ENCODE peak calls at places on chromosome 7, in ten cellular contexts. H is tibial nerve; P is right atrium auricular region; B is astrocyte of the spinal cord; T is CD8-positive, alpha-beta T cell; A is progenitor cell of endocrine pancreas; I is breast epithelium; J is A673; V is GM12865; L is ovary. X is an unnamed sample.

GRCh38 chr7:102859084-102859798 is 53.6 kb upstream of the LRRC17 start:
- DNase-seq in V (no peak), T (no peak), H (no peak), P (no peak), B (no peak), A (no peak), I (no peak), J (no peak), L (no peak), X (no peak)

GRCh38 chr7:29825750-29826529 is 19.6 kb downstream of the WIPF3 start:
- DNase-seq in L (no peak), I (no peak), A (no peak), T (no peak), B (no peak), H (no peak), V (peak), J (no peak), P (no peak), X (no peak)

GRCh38 chr7:34133983-34134782 is 228.8 kb downstream of the BMPER start:
- DNase-seq in V (peak), A (peak), I (no peak), T (no peak), H (peak), J (peak), P (peak), L (peak), B (peak), X (peak)

GRCh38 chr7:91182819-91183405 is 81.3 kb upstream of the FZD1 start:
- DNase-seq in H (no peak), T (no peak), V (no peak), P (no peak), B (peak), I (no peak), L (no peak), A (no peak), J (no peak), X (no peak)

GRCh38 chr7:107212719-107213118 is 43.9 kb downstream of the HBP1 start:
- DNase-seq in A (no peak), I (no peak), V (no peak), P (no peak), J (no peak), T (no peak), H (no peak), L (no peak), B (no peak), X (peak)

GRCh38 chr7:37977243-37977642 is 56.8 kb downstream of the EPDR1 start:
- DNase-seq in V (no peak), P (no peak), L (no peak), A (no peak), H (no peak), T (no peak), B (no peak), J (no peak), I (no peak), X (peak)

GRCh38 chr7:24573554-24574338 is 494 bp downstream of the PALS2 start:
- DNase-seq in P (peak), A (peak), H (peak), L (peak), V (peak), T (peak), I (peak), J (peak), B (peak), X (peak)

GRCh38 chr7:44432381-44432977 is 58.0 kb downstream of the NUDCD3 start:
- DNase-seq in B (no peak), H (no peak), J (no peak), I (no peak), A (no peak), V (no peak), T (no peak), L (no peak), P (no peak), X (no peak)

GRCh38 chr7:22207724-22208225 is 149.2 kb downstream of the RAPGEF5 start:
- DNase-seq in H (no peak), A (no peak), P (no peak), T (no peak), J (no peak), L (no peak), V (no peak), B (no peak), I (no peak), X (no peak)

GRCh38 chr7:11489280-11489679 is 342.7 kb downstream of the THSD7A start:
- DNase-seq in J (no peak), V (no peak), L (no peak), A (no peak), I (no peak), B (no peak), P (no peak), T (no peak), H (no peak), X (no peak)

GRCh38 chr7:149690688-149691446 is 82.5 kb downstream of the ZNF467 start:
- DNase-seq in A (no peak), H (peak), T (no peak), I (peak), L (no peak), J (peak), B (peak), P (peak), V (peak), X (peak)

GRCh38 chr7:25216837-25217236 is 11.4 kb downstream of the NPVF start:
- DNase-seq in A (no peak), T (no peak), H (no peak), J (peak), V (peak), B (peak), I (no peak), P (no peak), L (no peak), X (peak)

GRCh38 chr7:93016085-93016471 is 101.7 kb downstream of the SAMD9 start:
- DNase-seq in L (no peak), P (no peak), T (no peak), V (no peak), J (peak), I (no peak), A (no peak), H (no peak), B (peak), X (no peak)

GRCh38 chr7:18497800-18498199 is 2.3 kb downstream of the HDAC9 start:
- DNase-seq in H (no peak), J (no peak), A (no peak), B (no peak), V (no peak), I (no peak), L (no peak), P (no peak), T (no peak), X (no peak)

GRCh38 chr7:13016036-13016581 is 328.7 kb downstream of the ARL4A start:
- DNase-seq in P (no peak), V (no peak), B (no peak), J (no peak), L (no peak), I (no peak), A (no peak), H (no peak), T (no peak), X (no peak)

GRCh38 chr7:1076184-1077072 is 11.5 kb upstream of the GPER1 start:
- DNase-seq in V (no peak), H (no peak), J (no peak), P (peak), A (no peak), L (no peak), T (no peak), B (no peak), I (no peak), X (no peak)

GRCh38 chr7:152571031-152571430 is 104.9 kb downstream of the XRCC2 start:
- DNase-seq in L (no peak), A (no peak), P (no peak), T (no peak), H (no peak), I (no peak), V (no peak), B (no peak), J (peak), X (no peak)

GRCh38 chr7:17130281-17131059 is 168.0 kb upstream of the AHR start:
- DNase-seq in V (no peak), H (no peak), I (no peak), P (no peak), A (no peak), T (no peak), J (peak), B (peak), L (no peak), X (no peak)

GRCh38 chr7:92841192-92841591 is 4.8 kb upstream of the CDK6 start:
- DNase-seq in B (no peak), V (peak), P (no peak), A (no peak), J (no peak), T (no peak), I (no peak), H (no peak), L (no peak), X (no peak)

GRCh38 chr7:152674860-152675760 is 831 bp downstream of the XRCC2 start:
- DNase-seq in H (no peak), A (peak), B (peak), J (peak), V (peak), I (no peak), P (no peak), L (no peak), T (no peak), X (peak)

GRCh38 chr7:2172311-2173183 is 60.2 kb downstream of the MAD1L1 start:
- DNase-seq in H (no peak), T (no peak), A (no peak), J (peak), I (no peak), L (peak), P (peak), B (peak), V (no peak), X (no peak)

GRCh38 chr7:86598311-86598710 is 45.4 kb upstream of the GRM3 start:
- DNase-seq in L (no peak), T (no peak), V (peak), J (peak), H (no peak), P (no peak), I (no peak), A (no peak), B (no peak), X (peak)

GRCh38 chr7:28354601-28355062 is 57.7 kb upstream of the CREB5 start:
- DNase-seq in L (no peak), B (peak), J (peak), I (no peak), A (no peak), V (no peak), T (no peak), H (no peak), P (no peak), X (no peak)

GRCh38 chr7:13742719-13743640 is 246.5 kb downstream of the ETV1 start:
- DNase-seq in I (peak), A (no peak), V (peak), L (no peak), J (peak), H (no peak), P (no peak), T (no peak), B (peak), X (peak)

GRCh38 chr7:117827861-117828260 is 45.4 kb downstream of the CTTNBP2 start:
- DNase-seq in A (no peak), J (peak), I (no peak), B (peak), V (no peak), T (no peak), L (no peak), P (no peak), H (no peak), X (no peak)

GRCh38 chr7:81857385-81857784 is 87.5 kb upstream of the HGF start:
- DNase-seq in B (no peak), J (no peak), A (no peak), V (no peak), H (no peak), T (no peak), L (no peak), P (no peak), I (no peak), X (no peak)

GRCh38 chr7:23022258-23022745 is 8.4 kb upstream of the HYCC1 start:
- DNase-seq in T (no peak), P (no peak), H (no peak), B (peak), I (no peak), J (peak), L (no peak), V (no peak), A (no peak), X (no peak)

GRCh38 chr7:75663302-75663907 is 75.3 kb downstream of the HIP1 start:
- DNase-seq in L (no peak), A (no peak), B (no peak), J (no peak), V (peak), T (no peak), H (no peak), I (no peak), P (no peak), X (no peak)

GRCh38 chr7:88546808-88547207 is 212.7 kb upstream of the ZNF804B start:
- DNase-seq in A (no peak), H (no peak), J (peak), I (no peak), P (no peak), B (peak), T (no peak), L (no peak), V (peak), X (peak)

GRCh38 chr7:107068156-107068555 is 23.7 kb downstream of the PRKAR2B start:
- DNase-seq in P (no peak), I (no peak), L (no peak), H (no peak), J (no peak), B (peak), A (no peak), T (no peak), V (peak), X (no peak)

GRCh38 chr7:16741676-16742075 is 11.9 kb upstream of the TSPAN13 start:
- DNase-seq in I (no peak), B (no peak), T (no peak), H (no peak), P (no peak), J (no peak), V (no peak), A (no peak), L (no peak), X (no peak)

GRCh38 chr7:13235961-13236360 is 548.5 kb downstream of the ARL4A start:
- DNase-seq in T (no peak), B (no peak), H (no peak), V (no peak), L (no peak), J (no peak), I (no peak), A (no peak), P (no peak), X (no peak)

GRCh38 chr7:140698477-140698876 is 2.0 kb downstream of the NDUFB2 start:
- DNase-seq in I (no peak), V (no peak), P (no peak), H (no peak), B (no peak), A (no peak), J (no peak), L (no peak), T (no peak), X (no peak)

GRCh38 chr7:43637114-43637806 is 54.4 kb downstream of the STK17A start:
- DNase-seq in L (no peak), I (no peak), V (no peak), H (no peak), P (no peak), B (peak), A (no peak), J (peak), T (no peak), X (no peak)

GRCh38 chr7:124762611-124763143 is 2.9 kb downstream of the GPR37 start:
- DNase-seq in J (no peak), T (no peak), V (no peak), L (no peak), P (no peak), B (no peak), A (no peak), I (no peak), H (no peak), X (no peak)

GRCh38 chr7:40551685-40552576 is 417.1 kb downstream of the SUGCT start:
- DNase-seq in J (peak), A (no peak), H (no peak), V (peak), L (no peak), I (no peak), P (no peak), T (no peak), B (peak), X (peak)

GRCh38 chr7:18509491-18509890 is 13.9 kb downstream of the HDAC9 start:
- DNase-seq in H (no peak), P (no peak), T (no peak), J (no peak), L (no peak), I (no peak), V (peak), B (peak), A (no peak), X (no peak)

GRCh38 chr7:30427296-30428080 is 51.1 kb downstream of the NOD1 start:
- DNase-seq in T (no peak), P (peak), H (no peak), V (no peak), L (no peak), B (no peak), I (peak), J (no peak), A (no peak), X (no peak)

GRCh38 chr7:108247646-108248045 is 117.5 kb upstream of the LAMB4 start:
- DNase-seq in T (no peak), P (no peak), V (no peak), A (no peak), L (no peak), H (no peak), J (no peak), B (no peak), I (no peak), X (no peak)

GRCh38 chr7:83347836-83348482 is 185.3 kb upstream of the PCLO start:
- DNase-seq in H (no peak), P (no peak), A (no peak), B (peak), V (no peak), T (no peak), L (no peak), I (no peak), J (peak), X (no peak)
- TF ChIP-seq CTCF in H (no peak), P (no peak), A (no peak), B (no peak), V (no peak), T (no peak), L (no peak), I (no peak), J (no peak), X (no peak)

DNA sequence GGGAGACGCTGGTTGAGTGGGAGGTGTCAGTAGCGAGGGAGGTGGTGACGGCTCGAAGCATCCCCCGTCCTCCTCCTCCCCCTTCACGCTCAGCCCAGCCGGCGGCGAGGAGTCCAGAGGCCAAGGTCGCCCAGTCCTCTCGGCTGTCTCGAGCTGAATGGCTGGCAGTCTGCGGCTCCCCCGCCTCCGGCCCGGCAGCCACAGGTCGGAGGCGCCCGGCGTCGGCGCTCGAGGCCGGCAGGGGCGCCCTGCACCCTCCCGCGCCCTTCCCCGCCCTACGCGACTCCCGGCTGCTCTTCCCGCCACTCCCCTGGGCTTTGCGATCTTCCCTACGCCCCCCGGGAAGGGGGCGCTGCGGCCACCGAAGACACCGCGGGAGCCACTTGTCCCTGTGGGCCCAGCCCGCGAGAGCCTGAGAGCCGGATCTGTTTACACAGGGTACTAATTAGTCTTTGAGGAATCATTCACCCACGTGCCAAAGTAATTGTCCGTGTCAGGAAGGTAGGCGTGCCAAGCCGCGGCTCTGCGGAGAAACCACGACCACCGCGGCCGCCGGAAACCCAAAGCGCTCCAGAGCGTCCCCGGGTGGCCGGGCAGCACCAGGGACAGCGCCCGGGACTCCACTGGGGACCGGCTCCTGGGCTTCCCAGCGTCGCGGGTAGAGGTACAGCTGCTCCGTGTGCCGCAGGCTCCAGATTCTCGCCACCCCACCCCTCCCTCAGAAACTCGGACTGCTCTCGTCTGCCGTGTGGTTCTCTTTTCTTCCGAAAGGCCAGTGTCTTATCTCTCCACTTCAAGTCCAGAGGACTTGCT is at the start of gene NXPH1:
- DNase-seq in P (no peak), V (peak), H (no peak), T (no peak), L (no peak), I (no peak), J (peak), A (peak), B (no peak), X (no peak)
- TF ChIP-seq CTCF in P (no peak), V (no peak), H (no peak), T (no peak), L (no peak), I (no peak), J (no peak), A (peak), B (no peak), X (no peak)

GRCh38 chr7:157274991-157275427 is 61.8 kb upstream of the DNAJB6 start:
- DNase-seq in A (no peak), I (no peak), B (no peak), L (no peak), H (no peak), T (no peak), P (no peak), V (no peak), J (no peak), X (peak)

GRCh38 chr7:157276731-157277562 is 59.9 kb upstream of the DNAJB6 start:
- DNase-seq in T (no peak), V (peak), A (no peak), H (no peak), J (peak), B (peak), L (no peak), P (no peak), I (no peak), X (peak)

GRCh38 chr7:157273208-157274202 is 63.3 kb upstream of the DNAJB6 start:
- DNase-seq in T (peak), J (peak), L (peak), V (peak), B (peak), I (no peak), P (no peak), H (peak), A (peak), X (peak)

GRCh38 chr7:157278167-157278790 is 58.5 kb upstream of the DNAJB6 start:
- DNase-seq in L (no peak), H (no peak), I (no peak), B (no peak), T (no peak), J (no peak), A (no peak), V (no peak), P (no peak), X (peak)

GRCh38 chr7:157276091-157276561 is 60.7 kb upstream of the DNAJB6 start:
- DNase-seq in H (no peak), V (no peak), T (no peak), I (no peak), A (no peak), P (no peak), J (no peak), L (no peak), B (no peak), X (no peak)
- TF ChIP-seq CTCF in H (no peak), V (no peak), T (no peak), I (no peak), A (no peak), P (no peak), J (no peak), L (no peak), B (no peak), X (no peak)

DNA sequence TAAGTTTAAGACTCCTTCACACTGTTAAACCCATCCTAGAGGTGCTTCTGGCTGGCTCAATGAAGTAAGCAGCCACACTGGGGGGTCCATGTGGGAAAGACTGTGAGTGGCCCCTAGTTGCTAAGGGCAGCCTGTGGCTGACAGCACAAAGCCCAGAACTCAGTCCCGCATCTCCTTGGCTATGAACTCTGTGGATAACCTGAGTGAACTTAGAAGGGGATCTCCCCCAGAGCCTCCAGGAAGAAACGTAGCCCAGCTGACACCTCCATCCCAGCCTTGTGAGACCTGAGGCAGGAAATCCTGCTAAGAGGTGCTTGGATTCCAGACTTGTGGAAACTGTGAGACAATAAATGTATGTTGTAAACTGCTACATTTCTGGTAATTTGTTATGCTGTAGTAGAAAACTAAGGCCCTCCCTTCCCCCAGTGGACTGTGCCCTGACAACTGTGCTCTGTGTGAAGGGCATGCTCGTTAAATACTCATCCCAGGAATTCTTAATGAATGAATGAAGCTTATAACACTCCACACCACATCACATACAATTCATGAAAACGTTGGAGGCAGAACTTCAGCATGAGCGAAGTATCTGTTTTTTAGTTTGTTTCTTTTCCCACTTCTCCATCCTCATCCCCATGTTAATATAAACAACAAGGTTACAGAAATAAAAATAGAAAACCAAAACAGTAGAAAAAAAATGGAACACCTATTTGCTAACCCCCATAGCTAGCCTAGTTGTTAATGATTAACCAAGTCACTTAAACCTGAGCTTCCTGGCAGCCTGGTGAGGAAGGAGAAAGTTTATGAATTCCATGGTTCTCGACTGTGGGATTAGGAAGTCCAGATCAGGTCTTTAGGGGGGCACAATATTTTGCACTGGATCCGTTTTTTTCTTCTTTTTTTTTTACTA is 36.8 kb upstream of the AOAH start:
- DNase-seq in T (no peak), B (no peak), A (no peak), I (no peak), P (no peak), H (no peak), L (no peak), V (no peak), J (no peak), X (no peak)
- TF ChIP-seq CTCF in T (no peak), B (no peak), A (no peak), I (no peak), P (no peak), H (no peak), L (no peak), V (no peak), J (no peak), X (no peak)

GRCh38 chr7:99616359-99617186 is at the start of gene ZSCAN25:
- DNase-seq in B (peak), H (peak), J (peak), L (peak), A (peak), T (peak), I (peak), V (peak), P (peak), X (peak)
- TF ChIP-seq CTCF in B (peak), H (no peak), J (peak), L (no peak), A (peak), T (no peak), I (no peak), V (peak), P (peak), X (peak)